ENCODE peak calls at places on chromosomes 3 and 15, in four cellular contexts. Q is CD8-positive, alpha-beta memory T cell; Y is tibial artery; O is dorsolateral prefrontal cortex. V is an unnamed sample.

GRCh38 chr3:55330756-55331155 is 156.3 kb downstream of the WNT5A start:
- DNase-seq in Q (no peak), Y (no peak), O (no peak), V (no peak)

GRCh38 chr3:74041068-74041675 is 416.4 kb upstream of the PDZRN3 start:
- DNase-seq in Q (no peak), Y (no peak), O (no peak), V (no peak)

GRCh38 chr3:159929181-159929893 is 59.3 kb upstream of the IL12A start:
- DNase-seq in Q (no peak), Y (no peak), O (no peak), V (no peak)

GRCh38 chr3:52082951-52083350 is 26.6 kb upstream of the DUSP7 start:
- DNase-seq in Q (no peak), Y (no peak), O (no peak), V (no peak)

GRCh38 chr3:150227839-150228238 is 180.3 kb upstream of the TSC22D2 start:
- DNase-seq in Q (peak), Y (no peak), O (no peak), V (no peak)

GRCh38 chr15:90591524-90591923 is 61.8 kb downstream of the CRTC3 start:
- DNase-seq in Q (no peak), Y (no peak), O (no peak), V (no peak)

GRCh38 chr15:79408041-79408440 is 24.1 kb upstream of the MINAR1 start:
- DNase-seq in Q (no peak), Y (no peak), O (no peak), V (no peak)

GRCh38 chr3:60610441-60611112 is 640.7 kb downstream of the FHIT start:
- DNase-seq in Q (no peak), Y (peak), O (no peak), V (peak)

GRCh38 chr15:50055333-50056278 is 63.4 kb downstream of the ATP8B4 start:
- DNase-seq in Q (no peak), Y (no peak), O (no peak), V (no peak)

GRCh38 chr3:196603683-196604082 is 35.2 kb downstream of the FBXO45 start:
- DNase-seq in Q (no peak), Y (no peak), O (no peak), V (no peak)

GRCh38 chr3:20480771-20481170 is 294.8 kb upstream of the SGO1 start:
- DNase-seq in Q (no peak), Y (no peak), O (no peak), V (no peak)

GRCh38 chr15:69554321-69554961 is 101.8 kb downstream of the RPLP1 start:
- DNase-seq in Q (no peak), Y (no peak), O (no peak), V (no peak)

GRCh38 chr3:108100906-108101305 is 10.1 kb upstream of the CD47 start:
- DNase-seq in Q (no peak), Y (no peak), O (no peak), V (no peak)

GRCh38 chr3:192812736-192813383 is 85.5 kb upstream of the FGF12 start:
- DNase-seq in Q (no peak), Y (no peak), O (peak), V (peak)

GRCh38 chr3:29515451-29515850 is 234.6 kb downstream of the RBMS3 start:
- DNase-seq in Q (no peak), Y (no peak), O (no peak), V (no peak)

GRCh38 chr3:15099364-15100098 is 583 bp upstream of the RBSN start:
- DNase-seq in Q (no peak), Y (no peak), O (peak), V (no peak)

GRCh38 chr3:37145607-37146006 is 28.8 kb downstream of the LRRFIP2 start:
- DNase-seq in Q (no peak), Y (no peak), O (no peak), V (no peak)

GRCh38 chr3:27202959-27203358 is 166.2 kb downstream of the NEK10 start:
- DNase-seq in Q (no peak), Y (no peak), O (no peak), V (no peak)

GRCh38 chr3:129441215-129441614 is 1.2 kb downstream of the IFT122 start:
- DNase-seq in Q (no peak), Y (no peak), O (no peak), V (no peak)

GRCh38 chr3:146100825-146101444 is 60.0 kb downstream of the PLOD2 start:
- DNase-seq in Q (no peak), Y (no peak), O (no peak), V (no peak)

GRCh38 chr3:134360046-134360445 is 14.2 kb downstream of the AMOTL2 start:
- DNase-seq in Q (no peak), Y (no peak), O (no peak), V (peak)

GRCh38 chr15:91552555-91552954 is 301.0 kb upstream of the SLCO3A1 start:
- DNase-seq in Q (no peak), Y (no peak), O (no peak), V (no peak)

GRCh38 chr3:64237083-64237482 is 11.8 kb upstream of the PRICKLE2 start:
- DNase-seq in Q (no peak), Y (no peak), O (no peak), V (no peak)

GRCh38 chr3:132543016-132543739 is 53.9 kb upstream of the ACKR4 start:
- DNase-seq in Q (no peak), Y (no peak), O (no peak), V (no peak)

GRCh38 chr15:57914350-57915055 is 151.0 kb downstream of the ALDH1A2 start:
- DNase-seq in Q (no peak), Y (no peak), O (no peak), V (no peak)

GRCh38 chr3:127170794-127171193 is 22.1 kb upstream of the PRR23E start:
- DNase-seq in Q (no peak), Y (peak), O (peak), V (no peak)

GRCh38 chr3:157263027-157263426 is 103.1 kb upstream of the CCNL1 start:
- DNase-seq in Q (no peak), Y (no peak), O (no peak), V (no peak)

GRCh38 chr3:132205609-132206008 is 111.6 kb upstream of the ACP3 start:
- DNase-seq in Q (no peak), Y (no peak), O (no peak), V (no peak)

GRCh38 chr3:155714295-155714718 is 30.6 kb downstream of the PLCH1 start:
- DNase-seq in Q (no peak), Y (no peak), O (no peak), V (no peak)

GRCh38 chr3:43423142-43423541 is 136.8 kb downstream of the SNRK start:
- DNase-seq in Q (no peak), Y (peak), O (no peak), V (peak)

GRCh38 chr3:123202451-123202850 is 708 bp downstream of the SEC22A start:
- DNase-seq in Q (no peak), Y (no peak), O (no peak), V (no peak)

GRCh38 chr3:49616491-49616941 is 57.6 kb upstream of the APEH start:
- DNase-seq in Q (no peak), Y (peak), O (peak), V (no peak)

GRCh38 chr15:63718590-63719035 is 115.1 kb downstream of the HERC1 start:
- DNase-seq in Q (no peak), Y (no peak), O (no peak), V (no peak)

DNA sequence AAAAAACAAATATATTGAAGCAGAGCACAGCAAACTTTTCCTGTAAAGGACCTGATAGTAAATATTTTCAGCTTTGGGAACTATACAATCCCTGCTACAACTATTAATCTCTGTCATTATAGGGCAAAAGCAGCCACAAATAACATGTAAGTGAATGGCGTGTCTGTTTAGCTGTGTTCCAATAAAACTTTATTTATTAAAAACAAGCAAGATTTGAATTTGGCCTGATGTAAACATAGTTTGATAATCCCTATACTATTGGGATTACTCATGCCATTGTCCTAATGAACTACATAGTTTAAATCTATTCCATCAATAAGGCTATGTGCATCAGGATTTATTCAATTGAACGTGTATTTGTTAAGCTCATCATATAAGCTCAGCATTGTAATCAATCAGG is 286.8 kb upstream of the CNTN6 start:
- DNase-seq in Q (no peak), Y (no peak), O (no peak), V (no peak)
- H3K4me3 ChIP-seq in Q (no peak), Y (no peak), O (no peak), V (no peak)

GRCh38 chr15:101522091-101522490 is 32.6 kb upstream of the PCSK6 start:
- DNase-seq in Q (no peak), Y (no peak), O (no peak), V (no peak)

GRCh38 chr15:101521084-101521483 is 31.6 kb upstream of the PCSK6 start:
- DNase-seq in Q (no peak), Y (no peak), O (no peak), V (no peak)

GRCh38 chr15:101522621-101523559 is 33.4 kb upstream of the PCSK6 start:
- DNase-seq in Q (no peak), Y (no peak), O (no peak), V (no peak)

GRCh38 chr15:101521563-101521962 is 32.1 kb upstream of the PCSK6 start:
- DNase-seq in Q (no peak), Y (no peak), O (no peak), V (no peak)

GRCh38 chr15:101520395-101520794 is 30.9 kb upstream of the PCSK6 start:
- DNase-seq in Q (no peak), Y (peak), O (no peak), V (no peak)
- H3K27ac ChIP-seq in Q (no peak), Y (no peak), O (peak), V (no peak)

GRCh38 chr15:65354835-65355172 is 23.0 kb downstream of the IGDCC3 start:
- DNase-seq in Q (no peak), Y (no peak), O (no peak), V (no peak)

GRCh38 chr15:65355983-65356353 is 21.8 kb downstream of the IGDCC3 start:
- DNase-seq in Q (no peak), Y (no peak), O (peak), V (no peak)

GRCh38 chr15:65355173-65355982 is 22.4 kb downstream of the IGDCC3 start:
- DNase-seq in Q (no peak), Y (no peak), O (peak), V (no peak)
- H3K4me3 ChIP-seq in Q (no peak), Y (peak), O (peak), V (peak)

GRCh38 chr15:44275431-44275830 is 13.1 kb upstream of the GOLM2 start:
- DNase-seq in Q (no peak), Y (no peak), O (no peak), V (no peak)
- H3K27ac ChIP-seq in Q (no peak), Y (no peak), O (peak), V (no peak)

GRCh38 chr3:248841-249520 is 52.4 kb downstream of the CHL1 start:
- DNase-seq in Q (no peak), Y (no peak), O (no peak), V (no peak)
- H3K4me3 ChIP-seq in Q (no peak), Y (no peak), O (no peak), V (no peak)

GRCh38 chr15:39454189-39454986 is 126.5 kb upstream of the THBS1 start:
- DNase-seq in Q (no peak), Y (no peak), O (no peak), V (no peak)
- H3K27ac ChIP-seq in Q (no peak), Y (no peak), O (no peak), V (no peak)

DNA sequence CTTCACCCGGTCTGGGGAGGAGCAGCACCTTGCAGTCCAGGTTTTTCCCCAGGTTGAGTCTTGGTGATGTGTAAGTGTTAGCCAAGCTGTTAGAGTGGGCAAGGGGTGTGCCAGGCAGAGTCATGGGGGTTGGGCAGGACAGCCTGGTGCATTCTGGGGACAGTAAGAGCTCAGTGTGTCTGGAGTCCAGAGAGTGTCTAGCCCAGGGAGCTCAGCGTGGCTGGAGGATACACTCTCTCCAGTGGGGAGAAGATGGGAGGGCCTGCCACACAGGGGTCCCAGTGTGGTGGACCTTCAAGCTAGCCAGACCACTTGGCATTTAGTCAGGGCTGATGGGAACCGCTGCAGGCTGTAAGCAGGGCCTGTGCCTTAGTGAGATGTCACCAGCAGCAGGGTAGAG is 87.3 kb downstream of the AAGAB start:
- DNase-seq in Q (no peak), Y (peak), O (no peak), V (no peak)
- H3K4me3 ChIP-seq in Q (no peak), Y (no peak), O (no peak), V (no peak)

DNA sequence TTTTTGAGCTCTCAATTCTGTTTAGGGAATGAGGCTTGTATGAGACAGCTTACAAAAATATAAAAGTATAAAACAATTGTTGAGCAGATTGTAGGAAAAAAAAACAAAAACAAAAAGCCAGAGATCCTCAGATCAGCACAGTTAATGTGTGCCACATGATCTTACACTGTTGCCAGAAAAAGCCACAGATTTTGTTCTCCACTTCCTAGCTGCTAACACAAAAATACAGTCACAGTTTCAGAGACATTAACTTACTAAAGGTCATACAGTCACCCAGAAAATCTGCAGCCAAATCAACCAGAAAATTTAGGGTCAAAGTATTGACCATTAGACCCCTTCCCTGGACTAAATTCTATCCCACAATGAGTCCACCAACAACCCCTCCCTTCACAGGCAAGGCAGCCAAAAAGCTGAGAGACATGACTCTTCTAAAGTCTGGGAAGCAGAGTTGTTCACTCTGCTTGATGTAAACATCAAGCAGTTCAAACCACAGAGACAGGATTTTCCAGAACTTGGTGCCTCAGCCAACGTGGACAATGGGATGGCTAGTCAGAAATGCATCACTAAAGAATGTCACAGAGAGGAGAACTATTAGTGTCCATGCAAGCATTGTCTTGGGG is 59.2 kb downstream of the SST start:
- DNase-seq in Q (no peak), Y (no peak), O (no peak), V (no peak)
- H3K27ac ChIP-seq in Q (no peak), Y (no peak), O (no peak), V (no peak)

GRCh38 chr3:46867550-46867898 is 4.3 kb upstream of the MYL3 start:
- DNase-seq in Q (no peak), Y (peak), O (peak), V (peak)

GRCh38 chr3:46868301-46868700 is 5.1 kb upstream of the MYL3 start:
- DNase-seq in Q (no peak), Y (peak), O (no peak), V (no peak)

GRCh38 chr3:46866032-46866595 is 2.9 kb upstream of the MYL3 start:
- DNase-seq in Q (no peak), Y (no peak), O (no peak), V (no peak)

GRCh38 chr3:46865546-46865945 is 2.3 kb upstream of the MYL3 start:
- DNase-seq in Q (no peak), Y (peak), O (no peak), V (no peak)

GRCh38 chr3:46866720-46867549 is 3.7 kb upstream of the MYL3 start:
- DNase-seq in Q (peak), Y (peak), O (peak), V (peak)
- H3K4me3 ChIP-seq in Q (no peak), Y (no peak), O (no peak), V (no peak)

DNA sequence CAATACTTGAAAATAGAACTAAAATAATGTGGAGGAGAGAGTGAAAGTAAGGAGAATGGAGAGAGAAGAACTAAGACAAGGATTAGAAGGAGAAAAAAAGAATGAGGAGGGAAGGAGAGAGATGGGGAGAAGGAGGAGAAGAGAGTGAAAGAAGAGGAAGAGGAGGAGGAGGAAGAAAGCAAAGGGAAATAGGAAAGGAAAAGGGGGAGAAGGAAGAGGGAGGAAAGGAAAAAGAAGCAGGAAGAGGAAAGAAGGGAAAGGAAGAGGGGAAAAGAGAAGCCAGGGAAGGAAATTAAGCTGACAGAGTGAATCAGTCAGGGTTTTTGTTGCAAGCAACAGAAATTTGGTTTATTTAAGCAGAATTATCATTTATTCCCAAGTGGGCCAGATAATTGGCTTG is 241.7 kb upstream of the P2RY1 start:
- DNase-seq in Q (no peak), Y (no peak), O (no peak), V (no peak)
- H3K27ac ChIP-seq in Q (no peak), Y (no peak), O (no peak), V (peak)

V was measured in uterus.